ENCODE peak calls at places on chromosomes 7 and 10, in eight cellular contexts. D is dorsolateral prefrontal cortex; A is PC-9; M is CD4-positive, CD25-positive, alpha-beta regulatory T cell; O is cardiac muscle cell; R is spleen; P is SJSA1; V is bronchial epithelial cell. X is an unnamed sample. For H3K27me3, the result is how much of the 10 kb centered on the place peaks cover.

GRCh38 chr7:15158141-15158810 is 255.7 kb upstream of the DGKB start:
- DNase-seq in D (no peak), A (no peak), M (no peak), O (no peak), R (no peak), P (no peak), V (peak), X (no peak)

GRCh38 chr7:1811850-1812692 is 142.0 kb downstream of the ELFN1 start:
- DNase-seq in D (no peak), A (no peak), M (peak), O (peak), R (peak), P (peak), V (peak), X (peak)

GRCh38 chr10:132106431-132106830 is 40.7 kb downstream of the JAKMIP3 start:
- DNase-seq in D (no peak), A (no peak), M (no peak), O (no peak), R (no peak), P (no peak), V (no peak), X (no peak)

GRCh38 chr10:24951201-24952145 is 933 bp downstream of the PRTFDC1 start:
- DNase-seq in D (no peak), A (peak), M (no peak), O (peak), R (no peak), P (no peak), V (no peak), X (no peak)

GRCh38 chr7:128863433-128863989 is 855 bp downstream of the ATP6V1F start:
- DNase-seq in D (no peak), A (peak), M (peak), O (peak), R (no peak), P (peak), V (peak), X (peak)

GRCh38 chr7:123769371-123769770 is 20.6 kb upstream of the WASL start:
- DNase-seq in D (no peak), A (peak), M (no peak), O (no peak), R (no peak), P (peak), V (peak), X (peak)

GRCh38 chr7:151888079-151888673 is 11.3 kb upstream of the PRKAG2 start:
- DNase-seq in D (no peak), A (no peak), M (no peak), O (no peak), R (no peak), P (no peak), V (no peak), X (no peak)

GRCh38 chr7:64959072-64959747 is 31.6 kb downstream of the ZNF117 start:
- DNase-seq in D (no peak), A (no peak), M (no peak), O (no peak), R (no peak), P (no peak), V (no peak), X (no peak)

GRCh38 chr10:70651661-70652060 is 20.6 kb upstream of the ADAMTS14 start:
- DNase-seq in D (no peak), A (no peak), M (no peak), O (no peak), R (no peak), P (no peak), V (peak), X (no peak)

GRCh38 chr10:1643161-1643910 is 94.0 kb downstream of the ADARB2 start:
- DNase-seq in D (no peak), A (no peak), M (no peak), O (peak), R (no peak), P (no peak), V (no peak), X (peak)

GRCh38 chr7:121480058-121480457 is 84.0 kb upstream of the FAM3C start:
- DNase-seq in D (no peak), A (peak), M (no peak), O (no peak), R (no peak), P (peak), V (peak), X (no peak)

GRCh38 chr10:78742730-78743615 is 325.8 kb upstream of the ZMIZ1 start:
- DNase-seq in D (no peak), A (no peak), M (no peak), O (no peak), R (no peak), P (peak), V (no peak), X (no peak)

GRCh38 chr10:116210588-116211346 is 62.2 kb downstream of the GFRA1 start:
- DNase-seq in D (no peak), A (no peak), M (no peak), O (no peak), R (no peak), P (peak), V (no peak), X (no peak)
- H3K27me3 ChIP-seq in D (under half), A (under half), M (under half), O (under half), R (under half), P (under half), V (under half), X (under half)

GRCh38 chr7:4134204-4134603 is 547.9 kb upstream of the FOXK1 start:
- DNase-seq in D (no peak), A (no peak), M (no peak), O (no peak), R (peak), P (no peak), V (no peak), X (no peak)

GRCh38 chr7:4131043-4131442 is 551.1 kb upstream of the FOXK1 start:
- DNase-seq in D (no peak), A (no peak), M (no peak), O (no peak), R (peak), P (no peak), V (no peak), X (no peak)

GRCh38 chr7:4133491-4134044 is 548.5 kb upstream of the FOXK1 start:
- DNase-seq in D (no peak), A (no peak), M (no peak), O (no peak), R (peak), P (no peak), V (no peak), X (no peak)

GRCh38 chr7:4134631-4135030 is 547.5 kb upstream of the FOXK1 start:
- DNase-seq in D (no peak), A (no peak), M (no peak), O (no peak), R (peak), P (no peak), V (no peak), X (no peak)

DNA sequence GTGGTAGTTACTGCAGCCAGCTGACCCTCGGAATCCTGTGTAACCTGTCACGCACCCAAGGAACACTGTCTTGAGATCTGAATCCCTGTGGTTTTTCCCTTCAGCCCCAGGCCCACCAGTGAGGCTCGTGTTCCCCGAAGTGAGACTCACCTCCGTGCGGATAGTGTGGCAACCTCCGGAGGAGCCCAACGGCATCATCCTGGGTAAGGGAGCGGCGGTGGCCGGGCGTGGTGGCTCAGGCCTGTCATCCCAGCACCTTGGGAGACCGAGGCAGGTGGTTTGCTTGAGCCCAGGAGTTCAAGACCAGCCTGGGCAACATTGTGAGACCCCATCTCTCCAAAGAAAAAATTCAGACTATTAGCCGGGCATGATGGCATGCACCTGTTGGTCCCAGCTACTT is 549.9 kb upstream of the FOXK1 start:
- DNase-seq in D (no peak), A (no peak), M (no peak), O (no peak), R (peak), P (no peak), V (no peak), X (no peak)
- H3K4me3 ChIP-seq in D (no peak), A (no peak), M (no peak), O (no peak), R (no peak), P (no peak), V (no peak), X (no peak)

GRCh38 chr10:77636967-77637473 is 588 bp downstream of the KCNMA1 start:
- DNase-seq in D (no peak), A (no peak), M (no peak), O (peak), R (peak), P (no peak), V (no peak), X (peak)
- H3K27me3 ChIP-seq in D (under half), A (under half), M (under half), O (half or more), R (half or more), P (under half), V (under half), X (under half)

GRCh38 chr7:131553906-131554305 is 2.5 kb downstream of the PODXL start:
- DNase-seq in D (no peak), A (no peak), M (no peak), O (no peak), R (no peak), P (no peak), V (no peak), X (no peak)
- H3K4me3 ChIP-seq in D (peak), A (peak), M (no peak), O (no peak), R (no peak), P (no peak), V (no peak), X (no peak)

GRCh38 chr10:14466256-14466655 is 135.5 kb upstream of the FRMD4A start:
- DNase-seq in D (no peak), A (no peak), M (no peak), O (no peak), R (no peak), P (no peak), V (no peak), X (peak)
- H3K27me3 ChIP-seq in D (under half), A (under half), M (under half), O (under half), R (under half), P (under half), V (under half), X (under half)

DNA sequence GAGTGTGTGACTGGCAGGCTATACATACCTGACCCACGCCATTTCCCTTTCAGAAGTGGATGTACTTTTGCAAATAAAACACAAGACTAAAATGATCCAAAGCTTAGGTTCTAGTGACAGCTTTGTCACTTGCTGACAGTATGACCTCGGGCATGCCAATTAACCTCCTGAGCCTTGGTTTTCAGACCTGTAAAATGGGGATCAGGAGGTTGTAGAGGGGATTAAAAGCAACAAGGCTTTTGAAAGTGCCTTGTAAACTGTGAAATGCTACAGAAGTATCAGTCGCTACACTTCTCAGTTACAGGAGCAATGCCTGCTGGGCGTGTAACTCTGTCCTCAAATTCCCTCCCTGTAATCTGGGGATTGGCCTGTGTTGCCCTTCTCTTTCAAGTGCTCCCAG is 8.7 kb upstream of the GRB10 start:
- DNase-seq in D (no peak), A (no peak), M (no peak), O (no peak), R (no peak), P (no peak), V (no peak), X (no peak)
- H3K4me3 ChIP-seq in D (peak), A (peak), M (no peak), O (peak), R (peak), P (no peak), V (peak), X (peak)

DNA sequence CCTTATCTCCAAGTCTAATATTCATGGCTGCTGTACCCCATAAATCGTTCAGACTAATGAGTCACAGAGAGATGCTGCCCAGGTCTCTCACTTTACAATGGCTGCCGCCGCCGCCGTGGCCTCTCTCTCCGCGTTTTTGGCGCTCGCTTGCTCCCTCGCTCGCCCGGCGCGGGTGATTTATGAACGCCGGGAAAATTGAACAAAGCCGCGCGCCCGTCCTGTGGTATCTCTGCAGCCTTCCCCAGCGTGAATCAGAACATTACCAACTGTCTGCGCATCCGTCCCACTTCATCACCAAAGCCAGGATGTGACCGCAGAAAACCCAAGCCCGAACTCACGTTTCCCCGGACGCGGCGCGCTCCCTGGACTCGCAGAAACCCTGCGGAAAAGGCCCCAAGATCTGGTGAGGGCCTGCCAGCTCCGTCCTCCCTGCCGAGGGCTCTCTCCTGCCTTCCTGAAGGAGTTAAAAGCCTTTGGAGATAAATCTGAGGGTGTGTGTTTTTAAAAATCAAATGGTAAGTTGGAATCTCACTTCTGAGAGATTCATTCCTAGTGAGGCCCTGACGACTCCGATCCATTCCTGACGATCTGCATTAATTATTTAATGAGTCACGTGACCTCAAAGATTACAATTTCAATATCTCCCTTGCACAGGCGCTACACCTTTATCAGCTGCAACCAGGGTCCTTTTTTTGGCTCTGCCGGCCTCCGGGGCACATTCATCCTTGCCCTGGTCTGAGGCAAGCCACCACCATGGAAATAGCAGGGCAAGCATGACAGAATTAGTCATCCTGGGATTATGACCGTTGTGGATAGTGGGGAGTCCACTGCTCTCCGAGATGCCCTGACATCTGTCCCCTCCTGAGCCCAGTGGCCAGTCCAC is 6.2 kb downstream of the HOXA4 start:
- DNase-seq in D (no peak), A (no peak), M (no peak), O (no peak), R (no peak), P (no peak), V (no peak), X (no peak)
- H3K27me3 ChIP-seq in D (half or more), A (under half), M (under half), O (half or more), R (under half), P (under half), V (half or more), X (under half)

GRCh38 chr7:38312776-38313175 is 39.3 kb upstream of the TARP start:
- DNase-seq in D (no peak), A (no peak), M (no peak), O (no peak), R (no peak), P (no peak), V (no peak), X (no peak)
- H3K4me3 ChIP-seq in D (no peak), A (no peak), M (no peak), O (no peak), R (no peak), P (no peak), V (no peak), X (no peak)